ENCODE peak calls at places on chromosomes 11 and 22, in five cellular contexts. Q, W, C, T and A are unnamed samples.

GRCh38 chr22:33922268-33922667 is 2.0 kb upstream of the LARGE1 start:
- DNase-seq in Q (peak), W (peak), C (no peak), T (no peak), A (no peak)

GRCh38 chr11:23956586-23956985 is 540.3 kb upstream of the LUZP2 start:
- DNase-seq in Q (no peak), W (no peak), C (peak), T (no peak), A (no peak)

GRCh38 chr11:28899706-28900105 is 791.5 kb downstream of the METTL15 start:
- DNase-seq in Q (no peak), W (no peak), C (no peak), T (no peak), A (no peak)

GRCh38 chr11:66929753-66930152 is 28.4 kb downstream of the PC start:
- DNase-seq in Q (no peak), W (no peak), C (no peak), T (no peak), A (no peak)

GRCh38 chr11:113579292-113579940 is 104.2 kb upstream of the DRD2 start:
- DNase-seq in Q (no peak), W (no peak), C (no peak), T (no peak), A (no peak)

GRCh38 chr11:46120711-46121327 is 435 bp downstream of the PHF21A start:
- DNase-seq in Q (peak), W (peak), C (peak), T (peak), A (peak)

GRCh38 chr22:21760640-21761039 is 25.0 kb upstream of the YPEL1 start:
- DNase-seq in Q (no peak), W (no peak), C (peak), T (peak), A (no peak)

GRCh38 chr22:44406581-44407403 is 91.2 kb downstream of the RTL6 start:
- DNase-seq in Q (no peak), W (no peak), C (peak), T (peak), A (no peak)

GRCh38 chr11:72307439-72307838 is 63.5 kb upstream of the PHOX2A start:
- DNase-seq in Q (no peak), W (no peak), C (no peak), T (no peak), A (no peak)

GRCh38 chr11:92765965-92766371 is 203.5 kb upstream of the MTNR1B start:
- DNase-seq in Q (peak), W (peak), C (peak), T (no peak), A (peak)

GRCh38 chr22:50526849-50527801 is 1.7 kb upstream of the SCO2 start:
- DNase-seq in Q (peak), W (peak), C (no peak), T (peak), A (no peak)

GRCh38 chr11:115776916-115777315 is 272.7 kb upstream of the CADM1 start:
- DNase-seq in Q (no peak), W (peak), C (no peak), T (no peak), A (no peak)

GRCh38 chr11:114158886-114159285 is 99.4 kb downstream of the ZBTB16 start:
- DNase-seq in Q (no peak), W (peak), C (no peak), T (no peak), A (no peak)

GRCh38 chr11:126443120-126443519 is 87.6 kb downstream of the ST3GAL4 start:
- DNase-seq in Q (no peak), W (no peak), C (no peak), T (no peak), A (no peak)

GRCh38 chr11:134519788-134520187 is 107.7 kb upstream of the B3GAT1 start:
- DNase-seq in Q (no peak), W (no peak), C (no peak), T (no peak), A (no peak)

GRCh38 chr11:129861702-129862107 is 33.7 kb downstream of the NFRKB start:
- DNase-seq in Q (peak), W (no peak), C (peak), T (peak), A (peak)

GRCh38 chr11:72641900-72642814 is 32.1 kb downstream of the PDE2A start:
- DNase-seq in Q (peak), W (peak), C (no peak), T (peak), A (peak)

GRCh38 chr11:19225599-19225998 is 15.1 kb downstream of the E2F8 start:
- DNase-seq in Q (no peak), W (no peak), C (no peak), T (no peak), A (no peak)

GRCh38 chr11:45922425-45923082 is at the start of gene LARGE2:
- DNase-seq in Q (peak), W (no peak), C (no peak), T (peak), A (peak)

GRCh38 chr11:96303067-96303466 is 39.9 kb downstream of the MAML2 start:
- DNase-seq in Q (peak), W (no peak), C (peak), T (peak), A (peak)

GRCh38 chr11:63919267-63920125 is 2.5 kb upstream of the RCOR2 start:
- DNase-seq in Q (no peak), W (peak), C (peak), T (no peak), A (no peak)

GRCh38 chr11:33257160-33257896 is at the start of gene HIPK3:
- DNase-seq in Q (peak), W (peak), C (peak), T (peak), A (peak)

GRCh38 chr22:31631381-31631780 is 30.6 kb downstream of the PISD start:
- DNase-seq in Q (no peak), W (no peak), C (no peak), T (no peak), A (no peak)

GRCh38 chr11:33536178-33536577 is 164.4 kb downstream of the C11orf91 start:
- DNase-seq in Q (no peak), W (no peak), C (no peak), T (no peak), A (no peak)

GRCh38 chr22:36816338-36816634 is 549 bp downstream of the PVALB start:
- DNase-seq in Q (no peak), W (no peak), C (no peak), T (no peak), A (no peak)

GRCh38 chr22:37431811-37432707 is 4.8 kb upstream of the ELFN2 start:
- DNase-seq in Q (no peak), W (no peak), C (peak), T (peak), A (peak)

GRCh38 chr11:64296830-64297721 is 3.1 kb upstream of the CATSPERZ start:
- DNase-seq in Q (no peak), W (no peak), C (no peak), T (no peak), A (no peak)

GRCh38 chr11:48005878-48006277 is 25.5 kb downstream of the PTPRJ start:
- DNase-seq in Q (no peak), W (no peak), C (no peak), T (no peak), A (no peak)

GRCh38 chr11:4865855-4866254 is 15.8 kb upstream of the OR51T1 start:
- DNase-seq in Q (no peak), W (no peak), C (no peak), T (no peak), A (no peak)

GRCh38 chr22:27952091-27952490 is 33.0 kb upstream of the PITPNB start:
- DNase-seq in Q (peak), W (no peak), C (peak), T (peak), A (peak)

GRCh38 chr11:126436209-126436608 is 80.7 kb downstream of the ST3GAL4 start:
- DNase-seq in Q (no peak), W (no peak), C (no peak), T (no peak), A (no peak)

GRCh38 chr11:19919050-19919561 is 206.5 kb downstream of the NAV2 start:
- DNase-seq in Q (peak), W (no peak), C (peak), T (peak), A (no peak)

GRCh38 chr11:10314199-10315072 is 9.6 kb downstream of the ADM start:
- DNase-seq in Q (peak), W (no peak), C (peak), T (peak), A (peak)

GRCh38 chr22:49983148-49984042 is 22.8 kb downstream of the PIM3 start:
- DNase-seq in Q (no peak), W (peak), C (no peak), T (no peak), A (no peak)

DNA sequence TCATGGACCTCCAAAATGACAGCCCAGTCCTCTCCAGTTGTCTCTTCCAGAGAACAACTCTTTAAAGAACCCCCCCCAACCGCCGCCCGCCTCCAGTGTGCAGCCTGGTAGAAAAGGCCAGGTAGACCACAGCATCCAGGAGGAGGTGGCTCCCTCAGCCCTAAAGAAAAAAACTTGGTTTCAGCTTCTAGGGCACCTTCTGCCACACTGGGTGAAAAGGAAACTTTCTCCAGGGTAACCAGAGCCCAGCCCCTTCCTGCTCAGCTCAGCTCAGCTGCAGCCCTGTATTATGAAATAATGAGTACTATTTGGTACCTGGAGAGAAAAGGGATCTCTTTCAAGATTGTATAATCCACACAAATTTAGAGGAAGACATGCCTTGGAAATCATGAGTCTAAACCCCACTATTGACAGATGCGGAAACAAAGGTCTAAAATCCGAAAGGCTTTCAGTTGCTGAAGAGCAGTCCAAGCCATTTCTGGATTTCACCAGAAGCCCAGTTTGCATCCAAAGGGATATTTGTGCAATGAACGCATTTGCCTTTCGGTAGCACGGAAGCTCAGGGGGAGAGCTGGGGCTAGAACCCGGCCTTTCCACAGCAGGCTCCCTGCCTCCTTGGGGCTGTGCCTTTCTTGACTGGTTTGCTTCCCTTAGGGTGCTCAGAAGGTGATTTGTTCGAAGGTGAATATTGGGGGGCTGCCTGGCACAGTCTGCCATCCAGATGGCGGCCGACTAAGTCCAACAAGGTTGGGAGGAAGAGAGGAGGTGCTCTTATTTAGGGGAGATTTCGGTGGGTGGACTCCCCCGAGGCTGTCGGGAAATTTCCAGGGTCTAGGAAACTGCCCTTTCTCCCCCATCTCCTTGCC is 3.3 kb downstream of the FXYD6 start:
- DNase-seq in Q (no peak), W (no peak), C (no peak), T (no peak), A (no peak)
- H3K4me3 ChIP-seq in Q (no peak), W (no peak), C (no peak), T (no peak), A (no peak)

GRCh38 chr22:20438678-20439492 is 1.3 kb upstream of the SCARF2 start:
- DNase-seq in Q (no peak), W (no peak), C (no peak), T (no peak), A (no peak)

GRCh38 chr22:20436309-20437252 is 1.0 kb downstream of the SCARF2 start:
- DNase-seq in Q (no peak), W (no peak), C (peak), T (no peak), A (peak)

GRCh38 chr22:20437253-20438065 is at the start of gene SCARF2:
- DNase-seq in Q (no peak), W (peak), C (peak), T (no peak), A (no peak)

GRCh38 chr22:20439556-20439927 is 1.9 kb upstream of the SCARF2 start:
- DNase-seq in Q (no peak), W (no peak), C (no peak), T (no peak), A (no peak)

DNA sequence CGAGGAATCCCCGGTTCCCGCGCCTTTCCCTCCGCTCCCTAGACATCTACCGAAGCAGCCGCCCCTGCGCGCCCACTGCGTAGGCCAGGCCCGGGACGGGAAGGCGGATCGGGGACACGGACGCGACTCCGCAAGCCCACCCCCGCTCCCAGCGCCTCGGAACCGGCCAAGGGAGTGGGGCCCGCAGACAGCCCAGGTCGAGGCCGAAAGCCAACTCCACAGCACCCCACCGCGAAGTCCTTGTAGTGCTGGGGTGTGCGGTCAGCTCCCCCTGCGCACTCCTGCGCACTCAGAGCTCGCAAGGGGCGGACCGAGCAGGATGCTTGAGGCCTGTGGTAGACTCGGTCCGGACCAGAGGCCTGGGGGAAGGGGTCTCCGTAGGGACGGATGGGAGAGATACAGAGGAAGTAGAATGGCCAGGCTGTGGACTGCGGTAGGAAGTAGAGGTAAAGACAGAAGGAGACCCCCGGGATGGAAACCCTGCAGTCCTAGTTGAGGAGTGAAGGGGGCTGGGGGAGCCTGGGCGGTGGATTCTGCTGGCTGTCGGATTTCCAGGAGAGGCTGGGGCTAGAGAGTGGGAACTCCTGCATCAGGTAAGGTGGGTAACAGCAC is 547 bp upstream of the SCARF2 start:
- DNase-seq in Q (no peak), W (no peak), C (peak), T (no peak), A (no peak)
- H3K4me3 ChIP-seq in Q (no peak), W (peak), C (peak), T (no peak), A (peak)

DNA sequence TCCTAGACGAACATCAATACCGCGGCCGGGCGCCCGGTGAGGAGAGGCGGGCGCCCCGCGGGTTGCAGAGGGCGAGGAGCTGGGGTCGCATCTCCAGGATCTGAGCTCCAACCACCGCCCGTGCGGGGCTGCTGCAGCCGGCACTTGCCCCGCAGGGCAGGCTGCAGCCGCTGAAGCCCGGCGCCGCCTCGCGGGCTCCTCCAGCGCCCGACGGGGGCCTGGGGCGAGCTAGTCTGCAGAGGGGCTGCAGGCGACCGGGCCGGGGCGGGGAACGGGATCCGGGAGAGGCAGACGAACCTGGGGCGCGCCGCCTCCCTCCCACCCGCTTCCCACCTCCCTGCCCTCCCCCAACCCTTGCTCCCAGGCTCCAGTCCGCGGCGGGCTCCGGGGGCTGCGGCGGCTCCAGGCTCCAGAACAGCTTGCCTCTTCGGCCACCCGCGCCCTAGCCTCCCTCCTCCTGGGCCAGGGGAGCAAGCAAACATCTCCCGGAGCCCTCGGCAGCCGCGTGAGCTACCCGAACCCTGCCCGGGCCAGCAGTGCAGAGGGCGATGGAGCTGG is 858 bp downstream of the TENM4 start:
- DNase-seq in Q (no peak), W (peak), C (peak), T (peak), A (peak)
- H3K4me3 ChIP-seq in Q (peak), W (peak), C (peak), T (peak), A (peak)

GRCh38 chr22:42960146-42960509 is 54.8 kb downstream of the PACSIN2 start:
- DNase-seq in Q (peak), W (no peak), C (no peak), T (no peak), A (no peak)
- H3K4me3 ChIP-seq in Q (no peak), W (peak), C (no peak), T (no peak), A (no peak)